ENCODE peak calls at places on chromosomes 2 and 18, in ten cellular contexts. F, N, J, B, Q, Z, G, V, K and U are unnamed samples. For H3K36me3 and H3K27me3, the result is how much of the 10 kb centered on the place peaks cover.

GRCh38 chr2:3536682-3537632 is 17.6 kb upstream of the ADI1 start:
- DNase-seq in J (peak), B (no peak), K (peak), Q (peak), Z (peak), N (no peak), G (peak), V (peak), F (peak), U (peak)

GRCh38 chr2:171531836-171532450 is 9.7 kb downstream of the CYBRD1 start:
- DNase-seq in Z (no peak), G (no peak), F (no peak), V (no peak), J (no peak), B (no peak), K (peak), Q (no peak), N (no peak), U (no peak)

GRCh38 chr2:201126308-201127127 is 10.6 kb downstream of the CFLAR start:
- DNase-seq in Q (no peak), G (no peak), V (no peak), Z (no peak), K (peak), B (no peak), F (no peak), N (no peak), J (no peak), U (no peak)

GRCh38 chr2:110770696-110771425 is 38.5 kb downstream of the ACOXL start:
- DNase-seq in F (peak), V (no peak), J (no peak), N (no peak), Q (no peak), K (peak), B (no peak), G (no peak), Z (no peak), U (no peak)

GRCh38 chr2:219698684-219699439 is 71.4 kb downstream of the SLC4A3 start:
- DNase-seq in G (no peak), F (peak), B (no peak), K (no peak), V (no peak), Z (no peak), Q (no peak), N (no peak), J (no peak), U (no peak)

GRCh38 chr2:38876407-38876806 is 631 bp downstream of the MORN2 start:
- DNase-seq in Q (no peak), K (no peak), N (no peak), G (no peak), B (no peak), F (peak), J (no peak), V (no peak), Z (no peak), U (no peak)

GRCh38 chr2:170929686-170930050 is 615 bp downstream of the GORASP2 start:
- DNase-seq in J (peak), K (peak), Z (no peak), Q (peak), N (peak), V (peak), F (peak), G (no peak), B (peak), U (peak)

GRCh38 chr2:45030553-45030952 is 21.3 kb upstream of the SIX2 start:
- DNase-seq in B (no peak), K (no peak), Q (no peak), Z (no peak), F (no peak), V (no peak), J (no peak), N (no peak), G (no peak), U (no peak)

GRCh38 chr2:240298803-240299709 is 136.4 kb upstream of the GPC1 start:
- DNase-seq in G (no peak), Q (no peak), K (no peak), F (no peak), B (no peak), N (no peak), V (peak), J (no peak), Z (peak), U (peak)

GRCh38 chr2:173184031-173185004 is 108.7 kb downstream of the MAP3K20 start:
- DNase-seq in Q (peak), K (peak), N (no peak), Z (peak), B (no peak), F (peak), J (peak), G (peak), V (no peak), U (peak)

GRCh38 chr2:201261471-201261870 is 1.1 kb downstream of the CASP8 start:
- DNase-seq in F (no peak), Z (no peak), J (no peak), B (no peak), G (no peak), Q (no peak), N (peak), K (no peak), V (no peak), U (no peak)

GRCh38 chr18:6145645-6146308 is 250.5 kb upstream of the TMEM200C start:
- DNase-seq in K (no peak), G (no peak), F (no peak), B (no peak), V (no peak), Q (no peak), Z (no peak), J (no peak), N (no peak), U (peak)

GRCh38 chr18:22753130-22753831 is 179.8 kb upstream of the RBBP8 start:
- DNase-seq in J (no peak), K (no peak), B (no peak), F (no peak), Q (no peak), G (no peak), N (no peak), Z (no peak), V (no peak), U (no peak)

GRCh38 chr2:179818546-179818945 is 42.9 kb downstream of the ZNF385B start:
- DNase-seq in Q (peak), V (no peak), J (no peak), K (no peak), G (no peak), B (no peak), F (no peak), Z (no peak), N (no peak), U (no peak)

GRCh38 chr2:119212139-119212800 is 11.4 kb upstream of the STEAP3 start:
- DNase-seq in N (no peak), F (no peak), B (no peak), V (peak), Z (no peak), K (no peak), Q (no peak), G (no peak), J (no peak), U (no peak)

GRCh38 chr18:48732767-48733424 is 194.1 kb downstream of the CTIF start:
- DNase-seq in F (no peak), Q (no peak), V (no peak), N (no peak), K (no peak), B (no peak), G (no peak), J (no peak), Z (no peak), U (no peak)

GRCh38 chr2:69132960-69133590 is 120.1 kb downstream of the ANTXR1 start:
- DNase-seq in J (no peak), K (no peak), F (no peak), V (no peak), N (no peak), B (no peak), Z (no peak), G (no peak), Q (no peak), U (no peak)

GRCh38 chr18:985301-985700 is 80.6 kb downstream of the ADCYAP1 start:
- DNase-seq in N (no peak), K (no peak), V (no peak), F (peak), Z (no peak), B (no peak), G (no peak), J (no peak), Q (peak), U (peak)

GRCh38 chr18:23458830-23459529 is 5.9 kb downstream of the RIOK3 start:
- DNase-seq in N (no peak), K (no peak), V (no peak), Q (no peak), F (no peak), B (no peak), G (no peak), J (no peak), Z (no peak), U (no peak)

GRCh38 chr2:43318791-43319190 is 92.4 kb upstream of the ZFP36L2 start:
- DNase-seq in Z (no peak), V (no peak), F (no peak), B (no peak), K (peak), G (no peak), N (no peak), J (no peak), Q (no peak), U (no peak)

GRCh38 chr2:20669609-20670314 is 2.8 kb downstream of the GDF7 start:
- DNase-seq in F (peak), Q (peak), Z (no peak), N (no peak), G (no peak), V (peak), B (no peak), K (no peak), J (no peak), U (peak)
- H3K4me3 ChIP-seq in F (no peak), Q (no peak), Z (no peak), N (no peak), G (no peak), V (no peak), B (no peak), K (no peak), J (no peak), U (no peak)

GRCh38 chr2:112494839-112495238 is 12.9 kb downstream of the TTL start:
- DNase-seq in N (no peak), V (no peak), J (no peak), Z (no peak), B (no peak), Q (no peak), G (no peak), K (no peak), F (no peak), U (no peak)

GRCh38 chr2:112488201-112488600 is 6.2 kb downstream of the TTL start:
- DNase-seq in N (no peak), J (no peak), V (no peak), Q (no peak), G (no peak), Z (no peak), F (no peak), B (no peak), K (no peak), U (no peak)

GRCh38 chr2:112491946-112492345 is 10.0 kb downstream of the TTL start:
- DNase-seq in Z (no peak), Q (no peak), G (no peak), B (no peak), F (no peak), J (no peak), K (no peak), V (no peak), N (no peak), U (no peak)

GRCh38 chr2:112493858-112494648 is 12.1 kb downstream of the TTL start:
- DNase-seq in K (peak), N (no peak), V (no peak), G (no peak), Q (peak), Z (no peak), J (no peak), F (no peak), B (no peak), U (no peak)

GRCh38 chr2:112493048-112493447 is 11.1 kb downstream of the TTL start:
- DNase-seq in Z (no peak), G (no peak), J (no peak), N (no peak), V (no peak), K (peak), Q (no peak), B (no peak), F (no peak), U (peak)
- H3K36me3 ChIP-seq in Z (under half), G (under half), J (under half), N (under half), V (under half), K (under half), Q (under half), B (under half), F (under half), U (under half)

GRCh38 chr2:47601518-47602015 is 181.4 kb upstream of the MSH6 start:
- DNase-seq in K (no peak), Q (no peak), N (no peak), Z (no peak), V (no peak), J (no peak), G (no peak), F (peak), B (no peak), U (no peak)

GRCh38 chr2:47599171-47599570 is 183.8 kb upstream of the MSH6 start:
- DNase-seq in G (no peak), F (no peak), Q (no peak), B (no peak), K (no peak), J (no peak), V (no peak), Z (no peak), N (no peak), U (no peak)

GRCh38 chr2:47595690-47596089 is 187.3 kb upstream of the MSH6 start:
- DNase-seq in B (no peak), J (no peak), F (no peak), G (no peak), K (peak), V (no peak), Z (no peak), N (no peak), Q (no peak), U (peak)

GRCh38 chr2:47595115-47595514 is 187.8 kb upstream of the MSH6 start:
- DNase-seq in N (no peak), J (no peak), Q (no peak), B (no peak), K (no peak), F (no peak), Z (no peak), V (no peak), G (no peak), U (no peak)

DNA sequence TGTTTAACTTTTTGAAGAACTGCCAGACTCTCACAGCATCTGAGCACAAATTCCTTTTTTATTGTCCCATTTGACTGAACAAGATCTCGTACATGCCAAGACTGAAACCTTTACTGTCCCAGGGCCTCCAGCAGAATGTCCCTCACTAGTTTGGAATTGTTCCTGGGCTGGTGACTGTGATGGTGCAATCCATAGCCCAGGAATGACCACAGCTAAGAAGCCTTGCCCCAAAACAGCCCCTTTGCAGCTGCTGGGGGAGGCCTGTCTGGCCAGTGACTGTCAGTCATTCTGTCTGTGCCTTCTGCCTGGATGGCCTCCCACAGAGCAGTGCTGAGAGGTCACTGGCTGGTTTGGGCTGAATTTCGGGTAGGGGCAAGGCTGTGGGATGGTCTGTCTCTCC is 184.5 kb upstream of the MSH6 start:
- DNase-seq in G (no peak), N (no peak), J (no peak), Q (no peak), K (no peak), V (no peak), B (no peak), F (no peak), Z (no peak), U (no peak)
- H3K27me3 ChIP-seq in G (under half), N (under half), J (under half), Q (under half), K (under half), V (under half), B (under half), F (under half), Z (under half), U (under half)

DNA sequence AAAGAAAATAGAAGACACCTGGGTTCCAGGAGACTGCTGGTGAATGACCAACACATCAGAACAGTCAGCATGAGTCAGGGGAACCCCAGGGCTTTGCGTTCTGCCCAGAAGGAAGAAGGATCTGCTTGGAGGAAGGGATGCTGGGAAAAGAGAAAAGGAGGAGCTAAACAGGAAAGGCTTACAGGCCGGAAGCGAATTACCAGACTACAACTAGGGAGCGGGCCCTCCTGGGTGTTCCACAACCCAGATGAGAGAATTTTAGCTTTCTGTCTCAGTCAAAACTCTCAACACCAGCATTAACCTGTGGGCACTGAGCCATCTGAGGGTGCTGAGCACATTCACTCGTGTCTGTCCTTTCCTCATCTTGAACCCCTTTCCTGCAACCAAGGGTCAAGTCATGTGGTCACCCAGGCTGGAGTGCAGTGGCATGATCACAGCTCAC is 19.2 kb downstream of the CDC42EP3 start:
- DNase-seq in N (no peak), Q (no peak), F (no peak), K (peak), G (peak), Z (no peak), J (no peak), B (no peak), V (no peak), U (no peak)
- H3K4me3 ChIP-seq in N (no peak), Q (no peak), F (no peak), K (no peak), G (no peak), Z (no peak), J (no peak), B (no peak), V (no peak), U (no peak)

GRCh38 chr2:105344704-105345345 is 7.5 kb downstream of the C2orf49 start:
- DNase-seq in K (peak), N (no peak), V (no peak), F (peak), Z (no peak), G (no peak), J (no peak), B (no peak), Q (no peak), U (no peak)
- H3K36me3 ChIP-seq in K (half or more), N (under half), V (under half), F (under half), Z (half or more), G (half or more), J (under half), B (under half), Q (half or more), U (under half)

GRCh38 chr2:203992496-203992895 is 55.9 kb downstream of the ICOS start:
- DNase-seq in Z (no peak), J (no peak), F (no peak), Q (no peak), B (no peak), V (no peak), G (no peak), K (no peak), N (no peak), U (no peak)

GRCh38 chr2:203994735-203995134 is 58.2 kb downstream of the ICOS start:
- DNase-seq in J (no peak), Q (no peak), B (no peak), F (no peak), N (no peak), K (no peak), G (no peak), Z (no peak), V (no peak), U (no peak)

GRCh38 chr2:203993560-203993959 is 57.0 kb downstream of the ICOS start:
- DNase-seq in G (no peak), J (no peak), N (no peak), F (no peak), Z (no peak), K (no peak), B (no peak), Q (no peak), V (no peak), U (no peak)

GRCh38 chr2:203989536-203989935 is 53.0 kb downstream of the ICOS start:
- DNase-seq in V (no peak), G (no peak), F (no peak), B (no peak), Z (no peak), J (no peak), Q (no peak), K (no peak), N (no peak), U (no peak)

GRCh38 chr2:203993011-203993410 is 56.4 kb downstream of the ICOS start:
- DNase-seq in F (no peak), V (no peak), B (no peak), K (no peak), J (no peak), N (no peak), Q (no peak), Z (no peak), G (no peak), U (no peak)
- H3K27me3 ChIP-seq in F (under half), V (under half), B (under half), K (under half), J (under half), N (under half), Q (under half), Z (under half), G (under half), U (under half)

GRCh38 chr18:63315879-63316278 is 3.7 kb downstream of the BCL2 start:
- DNase-seq in J (no peak), N (no peak), V (no peak), G (no peak), B (no peak), Z (no peak), Q (no peak), K (no peak), F (no peak), U (no peak)

GRCh38 chr18:63317556-63317946 is 2.0 kb downstream of the BCL2 start:
- DNase-seq in N (no peak), Q (no peak), G (no peak), K (no peak), J (no peak), F (no peak), B (no peak), V (no peak), Z (no peak), U (no peak)

GRCh38 chr18:63314991-63315662 is 4.4 kb downstream of the BCL2 start:
- DNase-seq in G (no peak), K (no peak), F (no peak), B (no peak), V (no peak), Q (no peak), Z (no peak), N (no peak), J (no peak), U (no peak)

GRCh38 chr18:63317982-63318881 is 1.3 kb downstream of the BCL2 start:
- DNase-seq in V (peak), Q (peak), F (peak), Z (peak), G (peak), B (peak), J (peak), K (peak), N (peak), U (peak)

DNA sequence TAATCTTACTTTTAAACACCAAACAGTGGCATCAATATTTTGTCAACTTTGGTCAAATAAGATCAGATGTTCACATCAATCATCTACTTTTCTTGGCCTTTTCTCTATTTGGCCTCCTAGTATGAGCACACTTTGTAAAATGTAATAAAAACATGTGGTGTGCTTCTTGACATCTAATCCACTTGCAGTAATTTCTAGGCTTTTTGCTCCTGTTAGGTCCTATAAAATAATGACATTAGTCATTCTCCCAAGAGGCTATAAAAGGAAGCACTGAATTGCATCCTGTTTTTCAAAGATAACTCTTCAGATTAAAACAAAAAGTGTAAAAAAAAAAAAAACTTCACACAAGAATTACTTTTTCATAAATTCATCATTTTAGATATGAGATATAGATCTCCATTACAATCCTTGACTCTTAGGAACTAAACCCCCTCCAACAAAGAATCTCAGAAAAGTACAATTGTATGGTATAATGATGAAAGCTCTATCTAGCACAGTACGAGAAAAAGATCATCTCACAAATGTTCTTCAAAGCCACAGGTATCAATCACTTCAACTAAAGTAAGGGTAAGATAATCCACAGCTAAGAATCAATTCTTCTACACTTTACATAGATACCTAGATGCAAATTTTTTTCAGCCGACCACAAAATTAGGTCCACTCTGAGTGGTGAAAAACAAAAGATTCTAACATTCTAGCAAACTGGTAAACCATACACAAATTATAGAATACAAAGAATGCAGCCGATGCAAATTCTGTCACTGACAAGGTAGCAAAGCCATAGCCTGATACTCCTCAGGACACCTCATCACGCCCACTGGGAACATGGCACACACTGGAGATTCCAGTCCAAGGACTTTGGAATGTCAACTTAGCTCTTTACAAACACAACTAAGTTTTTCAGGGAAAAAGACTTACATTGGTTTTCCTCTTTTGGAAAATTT is 2.7 kb downstream of the BCL2 start:
- DNase-seq in G (no peak), Z (no peak), B (no peak), K (no peak), J (no peak), Q (no peak), V (no peak), F (no peak), N (no peak), U (no peak)
- H3K4me3 ChIP-seq in G (no peak), Z (peak), B (peak), K (peak), J (peak), Q (no peak), V (peak), F (no peak), N (peak), U (no peak)